ENCODE peak calls at places on chromosomes 5 and 9, in four cellular contexts. One of them, this sample, is unnamed.
A peak's percentile ranks its signal among the peaks of the same experiment; 100 is the strongest.

GRCh38 chr9:91500509-91501011 is 76.9 kb upstream of the NFIL3 start:
- DNase-seq in HepG2: no peak
- DNase-seq in K562: peak; percentile 40
- DNase-seq in H1: no peak
- DNase-seq in this sample: peak; percentile 83

GRCh38 chr9:89218040-89218928 is 39.7 kb upstream of the SHC3 start:
- DNase-seq in HepG2: no peak
- DNase-seq in K562: no peak
- DNase-seq in H1: no peak
- DNase-seq in this sample: no peak

GRCh38 chr5:113212244-113212920 is 222.4 kb downstream of the TSSK1B start:
- DNase-seq in HepG2: no peak
- DNase-seq in H1: no peak
- DNase-seq in K562: no peak
- DNase-seq in this sample: no peak

GRCh38 chr5:168238422-168238821 is 53.0 kb upstream of the WWC1 start:
- DNase-seq in H1: no peak
- DNase-seq in HepG2: no peak
- DNase-seq in K562: no peak
- DNase-seq in this sample: no peak

GRCh38 chr9:125296843-125297372 is 35.3 kb downstream of the GAPVD1 start:
- DNase-seq in H1: no peak
- DNase-seq in K562: no peak
- DNase-seq in HepG2: peak; percentile 95
- DNase-seq in this sample: peak; percentile 83

GRCh38 chr5:91223886-91224285 is 159.2 kb downstream of the ARRDC3 start:
- DNase-seq in K562: no peak
- DNase-seq in H1: no peak
- DNase-seq in HepG2: no peak
- DNase-seq in this sample: no peak

GRCh38 chr5:84379749-84380148 is 4.9 kb downstream of the EDIL3 start:
- DNase-seq in H1: no peak
- DNase-seq in K562: no peak
- DNase-seq in HepG2: no peak
- DNase-seq in this sample: no peak

GRCh38 chr5:53041740-53042139 is 52.6 kb downstream of the ITGA2 start:
- DNase-seq in H1: no peak
- DNase-seq in HepG2: no peak
- DNase-seq in K562: no peak
- DNase-seq in this sample: no peak

GRCh38 chr5:173327084-173327947 is 898 bp downstream of the STC2 start:
- DNase-seq in H1: no peak
- DNase-seq in HepG2: no peak
- DNase-seq in K562: peak; percentile 47
- DNase-seq in this sample: peak; percentile 37

GRCh38 chr5:68873198-68873597 is 220.6 kb upstream of the SLC30A5 start:
- DNase-seq in HepG2: no peak
- DNase-seq in H1: no peak
- DNase-seq in K562: no peak
- DNase-seq in this sample: no peak

GRCh38 chr5:67032921-67033664 is 163.5 kb downstream of the CD180 start:
- DNase-seq in HepG2: no peak
- DNase-seq in H1: no peak
- DNase-seq in K562: no peak
- DNase-seq in this sample: no peak

GRCh38 chr5:121251954-121252353 is 599.7 kb upstream of the FTMT start:
- DNase-seq in H1: no peak
- DNase-seq in K562: no peak
- DNase-seq in HepG2: peak; percentile 10
- DNase-seq in this sample: peak; percentile 74

GRCh38 chr9:33167084-33167948 is at the start of gene B4GALT1:
- DNase-seq in K562: peak; percentile 91
- DNase-seq in HepG2: peak; percentile 64
- DNase-seq in H1: peak; percentile 56
- DNase-seq in this sample: peak; percentile 86

GRCh38 chr5:1151316-1151715 is 39.5 kb upstream of the SLC12A7 start:
- DNase-seq in HepG2: no peak
- DNase-seq in H1: no peak
- DNase-seq in K562: no peak
- DNase-seq in this sample: no peak

GRCh38 chr5:82834151-82834550 is 243.0 kb downstream of the TMEM167A start:
- DNase-seq in K562: no peak
- DNase-seq in H1: no peak
- DNase-seq in HepG2: no peak
- DNase-seq in this sample: no peak

GRCh38 chr9:134422301-134422700 is 96.0 kb downstream of the RXRA start:
- DNase-seq in H1: no peak
- DNase-seq in HepG2: no peak
- DNase-seq in K562: peak; percentile 62
- DNase-seq in this sample: no peak

GRCh38 chr5:54736003-54736797 is 218.6 kb downstream of the SNX18 start:
- DNase-seq in HepG2: no peak
- DNase-seq in H1: no peak
- DNase-seq in K562: no peak
- DNase-seq in this sample: no peak

GRCh38 chr5:34677428-34677827 is 21.3 kb downstream of the RAI14 start:
- DNase-seq in K562: no peak
- DNase-seq in HepG2: no peak
- DNase-seq in H1: no peak
- DNase-seq in this sample: no peak

GRCh38 chr9:87529666-87530065 is 32.0 kb downstream of the DAPK1 start:
- DNase-seq in HepG2: no peak
- DNase-seq in K562: no peak
- DNase-seq in H1: no peak
- DNase-seq in this sample: no peak

GRCh38 chr9:71662086-71662485 is 106.2 kb downstream of the CEMIP2 start:
- DNase-seq in H1: no peak
- DNase-seq in HepG2: no peak
- DNase-seq in K562: no peak
- DNase-seq in this sample: no peak

GRCh38 chr5:96640696-96641095 is 21.5 kb upstream of the CAST start:
- DNase-seq in HepG2: no peak
- DNase-seq in H1: no peak
- DNase-seq in K562: no peak
- DNase-seq in this sample: no peak

GRCh38 chr5:80711938-80712337 is 57.2 kb upstream of the DHFR start:
- DNase-seq in HepG2: peak; percentile 44
- DNase-seq in H1: no peak
- DNase-seq in K562: no peak
- DNase-seq in this sample: peak; percentile 31

GRCh38 chr5:28012538-28012937 is 974.2 kb upstream of the CDH9 start:
- DNase-seq in HepG2: peak; percentile 39
- DNase-seq in K562: no peak
- DNase-seq in H1: no peak
- DNase-seq in this sample: no peak

GRCh38 chr9:126692759-126693427 is 79.2 kb downstream of the LMX1B start:
- DNase-seq in H1: no peak
- DNase-seq in K562: no peak
- DNase-seq in HepG2: no peak
- DNase-seq in this sample: no peak

GRCh38 chr9:14314424-14314928 is 535 bp upstream of the NFIB start:
- DNase-seq in K562: peak; percentile 36
- DNase-seq in H1: no peak
- DNase-seq in HepG2: peak; percentile 57
- DNase-seq in this sample: peak; percentile 82

GRCh38 chr5:172453206-172453985 is 929 bp downstream of the SH3PXD2B start:
- DNase-seq in K562: peak; percentile 30
- DNase-seq in H1: no peak
- DNase-seq in HepG2: peak; percentile 49
- DNase-seq in this sample: peak; percentile 75

GRCh38 chr9:97740848-97741821 is 44.0 kb upstream of the XPA start:
- DNase-seq in HepG2: no peak
- DNase-seq in H1: peak; percentile 64
- DNase-seq in K562: peak; percentile 57
- DNase-seq in this sample: no peak

GRCh38 chr5:135426102-135427082 is 20.8 kb downstream of the DCANP1 start:
- DNase-seq in K562: peak; percentile 59
- DNase-seq in H1: no peak
- DNase-seq in HepG2: peak; percentile 66
- DNase-seq in this sample: peak; percentile 65

GRCh38 chr9:89277454-89277853 is 33.5 kb upstream of the CKS2 start:
- DNase-seq in HepG2: no peak
- DNase-seq in K562: no peak
- DNase-seq in H1: no peak
- DNase-seq in this sample: no peak

GRCh38 chr5:82413302-82414042 is 135.3 kb upstream of the RPS23 start:
- DNase-seq in HepG2: no peak
- DNase-seq in K562: no peak
- DNase-seq in H1: no peak
- DNase-seq in this sample: no peak

GRCh38 chr9:85453850-85454249 is 287.9 kb downstream of the AGTPBP1 start:
- DNase-seq in HepG2: no peak
- DNase-seq in K562: no peak
- DNase-seq in H1: no peak
- DNase-seq in this sample: no peak

DNA sequence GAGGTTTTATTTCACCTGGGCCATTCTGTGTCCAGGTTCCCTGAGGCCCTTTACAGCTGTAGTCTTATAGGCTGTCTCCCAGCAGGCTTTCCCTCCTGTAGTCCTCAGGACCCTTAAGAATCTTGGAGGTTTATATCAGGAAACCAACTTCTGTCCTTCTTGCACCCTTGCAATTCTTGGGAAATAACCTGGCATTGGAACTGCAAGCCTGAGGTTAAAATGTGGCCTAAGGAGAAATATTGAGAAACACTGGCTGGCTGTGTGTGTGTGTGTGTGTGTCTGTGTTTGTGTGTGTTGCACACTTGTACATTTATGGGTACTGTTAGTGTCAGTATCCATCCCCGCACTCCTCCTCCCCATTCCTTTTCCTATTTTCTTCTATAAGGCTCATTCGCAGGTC is 168.9 kb downstream of the PAPPA start:
- DNase-seq in K562: no peak
- DNase-seq in HepG2: no peak
- DNase-seq in H1: no peak
- DNase-seq in this sample: no peak
- H3K27ac ChIP-seq in K562: no peak overlapping the region
- H3K27ac ChIP-seq in HepG2: no peak overlapping the region
- H3K27ac ChIP-seq in H1: no peak overlapping the region
- H3K27ac ChIP-seq in this sample: no peak overlapping the region

DNA sequence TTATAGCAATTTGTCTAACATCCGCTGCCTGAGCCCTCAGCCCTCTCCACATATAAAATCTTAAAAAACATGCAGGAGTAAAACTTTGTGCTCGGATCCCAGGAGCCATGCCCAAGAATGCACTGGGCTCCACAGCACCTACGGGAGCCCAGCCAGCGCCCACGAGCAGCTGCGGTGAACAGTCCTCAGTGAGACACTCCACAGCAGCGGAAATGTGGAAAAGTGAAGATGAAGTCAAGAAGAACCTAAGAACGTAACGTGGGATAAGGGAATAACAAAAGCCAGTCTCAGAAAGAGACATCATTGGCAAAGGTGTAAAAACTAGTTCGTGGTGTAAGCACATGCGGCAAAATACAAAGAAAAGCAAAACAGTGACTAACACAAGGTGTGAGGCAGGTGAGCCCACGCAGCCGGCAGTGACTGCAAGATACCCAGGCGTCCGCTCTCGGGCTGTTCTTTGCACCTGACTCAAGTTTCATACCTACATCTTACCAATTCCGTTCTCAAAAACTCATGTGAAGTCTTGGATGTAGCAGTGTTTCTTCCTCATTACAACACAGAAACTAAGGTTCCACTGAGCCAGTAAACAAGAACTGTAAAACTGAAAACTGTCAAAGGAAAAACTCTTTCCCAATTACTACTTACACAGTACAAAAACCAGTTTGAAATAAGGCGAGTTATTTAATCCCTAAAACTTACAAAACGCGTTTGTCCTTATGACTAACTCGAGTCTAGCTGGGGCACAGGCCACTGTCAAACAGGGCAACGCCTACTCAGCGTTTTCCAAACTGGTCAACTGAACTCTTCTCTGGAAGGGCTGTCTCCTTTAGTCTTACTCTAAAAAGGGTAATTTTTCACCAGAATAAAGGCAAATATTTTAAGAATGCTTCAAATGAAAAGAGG is 1.7 kb downstream of the CAMSAP1 start:
- DNase-seq in HepG2: no peak
- DNase-seq in K562: no peak
- DNase-seq in H1: no peak
- DNase-seq in this sample: no peak
- TF ChIP-seq PHF8 in HepG2: no peak
- TF ChIP-seq PHF8 in K562: no peak
- TF ChIP-seq PHF8 in H1: no peak
- TF ChIP-seq PHF8 in this sample: no peak

GRCh38 chr5:88883059-88883565 is at the start of gene MEF2C:
- DNase-seq in HepG2: no peak
- DNase-seq in H1: no peak
- DNase-seq in K562: peak; percentile 85
- DNase-seq in this sample: no peak
- TF ChIP-seq CEBPB in HepG2: no peak
- TF ChIP-seq CEBPB in H1: no peak
- TF ChIP-seq CEBPB in K562: no peak
- TF ChIP-seq CEBPB in this sample: no peak

DNA sequence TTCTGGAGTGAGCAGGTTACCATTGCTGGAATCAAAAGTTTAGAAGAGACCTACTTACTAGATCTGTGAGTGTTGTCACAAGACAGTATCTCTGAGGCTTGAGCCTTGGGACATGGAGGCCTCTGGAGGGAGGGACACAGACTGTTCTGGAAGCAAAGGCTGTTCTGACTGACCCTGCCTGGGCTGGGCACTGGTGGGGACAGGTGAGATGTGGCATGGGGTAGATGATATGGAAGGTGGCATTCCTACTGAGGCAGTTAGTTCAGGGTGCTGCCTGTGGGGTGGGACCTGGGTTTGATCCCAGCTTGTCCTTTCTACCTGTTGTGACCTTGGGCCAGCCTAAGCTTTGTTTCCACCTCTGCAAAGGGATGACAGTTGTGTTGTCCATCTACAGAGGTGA is 140.2 kb downstream of the C9orf50 start:
- DNase-seq in H1: no peak
- DNase-seq in K562: no peak
- DNase-seq in HepG2: no peak
- DNase-seq in this sample: no peak
- H3K27ac ChIP-seq in H1: no peak overlapping the region
- H3K27ac ChIP-seq in K562: peak overlapping the region; percentile 83
- H3K27ac ChIP-seq in HepG2: no peak overlapping the region
- H3K27ac ChIP-seq in this sample: peak overlapping the region; percentile 99

This sample was measured in A549.